ENCODE peak calls at places on chromosomes 4 and X, in five cellular contexts. One of them, this sample, is unnamed.

GRCh38 chr4:95428216-95429085 is 120.3 kb downstream of the UNC5C start:
- DNase-seq in stimulated activated naive CD4-positive, alpha-beta T cell: no peak
- DNase-seq in MG63: no peak
- DNase-seq in fibroblast of mammary gland: no peak
- DNase-seq in aorta: no peak
- DNase-seq in this sample: peak

GRCh38 chr4:6764976-6765620 is 17.4 kb upstream of the KIAA0232 start:
- DNase-seq in aorta: no peak
- DNase-seq in stimulated activated naive CD4-positive, alpha-beta T cell: no peak
- DNase-seq in MG63: no peak
- DNase-seq in fibroblast of mammary gland: no peak
- DNase-seq in this sample: no peak

GRCh38 chr4:112403072-112403945 is 106.1 kb downstream of the ALPK1 start:
- DNase-seq in MG63: peak
- DNase-seq in aorta: no peak
- DNase-seq in fibroblast of mammary gland: no peak
- DNase-seq in stimulated activated naive CD4-positive, alpha-beta T cell: no peak
- DNase-seq in this sample: peak

GRCh38 chr4:89298160-89298559 is 9.4 kb downstream of the GPRIN3 start:
- DNase-seq in MG63: no peak
- DNase-seq in aorta: no peak
- DNase-seq in fibroblast of mammary gland: no peak
- DNase-seq in stimulated activated naive CD4-positive, alpha-beta T cell: peak
- DNase-seq in this sample: no peak

GRCh38 chr4:1500966-1501753 is 94.9 kb upstream of the NKX1-1 start:
- DNase-seq in MG63: no peak
- DNase-seq in aorta: no peak
- DNase-seq in stimulated activated naive CD4-positive, alpha-beta T cell: no peak
- DNase-seq in fibroblast of mammary gland: no peak
- DNase-seq in this sample: no peak

GRCh38 chrX:10030570-10030969 is 63.4 kb downstream of the CLDN34 start:
- DNase-seq in MG63: no peak
- DNase-seq in stimulated activated naive CD4-positive, alpha-beta T cell: no peak
- DNase-seq in aorta: no peak
- DNase-seq in fibroblast of mammary gland: peak
- DNase-seq in this sample: no peak

GRCh38 chr4:13546855-13547562 is 2.7 kb upstream of the NKX3-2 start:
- DNase-seq in fibroblast of mammary gland: no peak
- DNase-seq in MG63: peak
- DNase-seq in aorta: no peak
- DNase-seq in stimulated activated naive CD4-positive, alpha-beta T cell: no peak
- DNase-seq in this sample: no peak

GRCh38 chr4:72006576-72006975 is 25.2 kb upstream of the NPFFR2 start:
- DNase-seq in MG63: peak
- DNase-seq in aorta: no peak
- DNase-seq in fibroblast of mammary gland: peak
- DNase-seq in stimulated activated naive CD4-positive, alpha-beta T cell: no peak
- DNase-seq in this sample: no peak

GRCh38 chr4:109254845-109255244 is 47.6 kb downstream of the COL25A1 start:
- DNase-seq in aorta: no peak
- DNase-seq in fibroblast of mammary gland: no peak
- DNase-seq in stimulated activated naive CD4-positive, alpha-beta T cell: no peak
- DNase-seq in MG63: no peak
- DNase-seq in this sample: no peak

GRCh38 chrX:153446950-153447580 is 1.2 kb upstream of the TREX2 start:
- DNase-seq in stimulated activated naive CD4-positive, alpha-beta T cell: no peak
- DNase-seq in fibroblast of mammary gland: no peak
- DNase-seq in aorta: no peak
- DNase-seq in MG63: no peak
- DNase-seq in this sample: no peak

GRCh38 chr4:41590591-41590990 is 52.6 kb downstream of the LIMCH1 start:
- DNase-seq in aorta: no peak
- DNase-seq in MG63: peak
- DNase-seq in fibroblast of mammary gland: no peak
- DNase-seq in stimulated activated naive CD4-positive, alpha-beta T cell: no peak
- DNase-seq in this sample: no peak

GRCh38 chrX:131735127-131735526 is 191.3 kb downstream of the OR13H1 start:
- DNase-seq in MG63: no peak
- DNase-seq in aorta: no peak
- DNase-seq in stimulated activated naive CD4-positive, alpha-beta T cell: no peak
- DNase-seq in fibroblast of mammary gland: peak
- DNase-seq in this sample: no peak

GRCh38 chr4:102869569-102870227 is 906 bp downstream of the CISD2 start:
- DNase-seq in stimulated activated naive CD4-positive, alpha-beta T cell: no peak
- DNase-seq in aorta: peak
- DNase-seq in MG63: no peak
- DNase-seq in fibroblast of mammary gland: no peak
- DNase-seq in this sample: no peak

GRCh38 chrX:150968862-150969720 is 14.0 kb upstream of the HMGB3 start:
- DNase-seq in fibroblast of mammary gland: no peak
- DNase-seq in MG63: no peak
- DNase-seq in stimulated activated naive CD4-positive, alpha-beta T cell: no peak
- DNase-seq in aorta: no peak
- DNase-seq in this sample: no peak

GRCh38 chr4:113049421-113050355 is at the start of gene ANK2:
- DNase-seq in MG63: no peak
- DNase-seq in fibroblast of mammary gland: peak
- DNase-seq in stimulated activated naive CD4-positive, alpha-beta T cell: no peak
- DNase-seq in aorta: no peak
- DNase-seq in this sample: peak

GRCh38 chr4:170464614-170465197 is 374.9 kb upstream of the AADAT start:
- DNase-seq in stimulated activated naive CD4-positive, alpha-beta T cell: no peak
- DNase-seq in fibroblast of mammary gland: no peak
- DNase-seq in MG63: no peak
- DNase-seq in aorta: no peak
- DNase-seq in this sample: no peak

GRCh38 chr4:82217986-82218715 is 155.6 kb downstream of the HNRNPD start:
- DNase-seq in stimulated activated naive CD4-positive, alpha-beta T cell: no peak
- DNase-seq in MG63: no peak
- DNase-seq in aorta: no peak
- DNase-seq in fibroblast of mammary gland: no peak
- DNase-seq in this sample: no peak

GRCh38 chr4:2829933-2830451 is 13.7 kb upstream of the ADD1 start:
- DNase-seq in fibroblast of mammary gland: no peak
- DNase-seq in MG63: no peak
- DNase-seq in stimulated activated naive CD4-positive, alpha-beta T cell: no peak
- DNase-seq in aorta: peak
- DNase-seq in this sample: no peak

GRCh38 chrX:65196758-65197371 is 220.6 kb upstream of the ZC4H2 start:
- DNase-seq in fibroblast of mammary gland: no peak
- DNase-seq in stimulated activated naive CD4-positive, alpha-beta T cell: no peak
- DNase-seq in aorta: no peak
- DNase-seq in MG63: peak
- DNase-seq in this sample: peak

GRCh38 chrX:18351774-18352173 is 2.7 kb downstream of the SCML2 start:
- DNase-seq in stimulated activated naive CD4-positive, alpha-beta T cell: no peak
- DNase-seq in fibroblast of mammary gland: no peak
- DNase-seq in aorta: no peak
- DNase-seq in MG63: no peak
- DNase-seq in this sample: peak